ENCODE peak calls at places on chromosomes 3 and 15, in five cellular contexts. P is NCI-H1417, B is endothelial cell, Y is GOT3, D is GM19239. E is an unnamed sample.

GRCh38 chr15:57356636-57357035 is 19.7 kb upstream of the CGNL1 start:
- DNase-seq in P (no peak), B (no peak), Y (no peak), D (no peak), E (no peak)

GRCh38 chr15:68700395-68701123 is 120.1 kb downstream of the ANP32A start:
- DNase-seq in P (peak; percentile 72), B (peak; percentile 34), Y (no peak), D (no peak), E (no peak)

GRCh38 chr15:80550910-80551265 is 144.2 kb upstream of the ABHD17C start:
- DNase-seq in P (no peak), B (no peak), Y (no peak), D (no peak), E (no peak)

GRCh38 chr3:86087160-86087871 is 903.6 kb downstream of the VGLL3 start:
- DNase-seq in P (no peak), B (no peak), Y (no peak), D (no peak), E (no peak)

GRCh38 chr15:35986072-35986666 is 440.2 kb upstream of the DPH6 start:
- DNase-seq in P (no peak), B (no peak), Y (no peak), D (no peak), E (no peak)

GRCh38 chr3:177703788-177704187 is 506.5 kb upstream of the TBL1XR1 start:
- DNase-seq in P (no peak), B (no peak), Y (no peak), D (no peak), E (no peak)

GRCh38 chr15:83305696-83306291 is 21.3 kb upstream of the BNC1 start:
- DNase-seq in P (peak; percentile 3), B (no peak), Y (no peak), D (no peak), E (no peak)

GRCh38 chr3:21392521-21392920 is 358.5 kb downstream of the ZNF385D start:
- DNase-seq in P (no peak), B (no peak), Y (no peak), D (no peak), E (no peak)

GRCh38 chr3:21621396-21621695 is 129.7 kb downstream of the ZNF385D start:
- DNase-seq in P (no peak), B (no peak), Y (no peak), D (no peak), E (no peak)

GRCh38 chr3:100436951-100437350 is 35.6 kb downstream of the LNP1 start:
- DNase-seq in P (no peak), B (no peak), Y (no peak), D (no peak), E (no peak)

GRCh38 chr15:77027697-77028450 is 32.9 kb downstream of the PSTPIP1 start:
- DNase-seq in P (no peak), B (peak; percentile 30), Y (no peak), D (no peak), E (no peak)

GRCh38 chr15:52464478-52464877 is 64.2 kb downstream of the MYO5A start:
- DNase-seq in P (no peak), B (no peak), Y (no peak), D (peak; percentile 41), E (no peak)

GRCh38 chr3:21914451-21914850 is 163.4 kb upstream of the ZNF385D start:
- DNase-seq in P (no peak), B (no peak), Y (no peak), D (no peak), E (no peak)

GRCh38 chr15:87582169-87582568 is 674.4 kb downstream of the NTRK3 start:
- DNase-seq in P (no peak), B (no peak), Y (no peak), D (no peak), E (no peak)

GRCh38 chr3:126340081-126340511 is 17.1 kb downstream of the KLF15 start:
- DNase-seq in P (no peak), B (no peak), Y (peak; percentile 38), D (no peak), E (no peak)

GRCh38 chr3:30426319-30426993 is 179.9 kb upstream of the TGFBR2 start:
- DNase-seq in P (no peak), B (no peak), Y (no peak), D (no peak), E (no peak)

GRCh38 chr3:47006145-47006651 is 26.7 kb downstream of the NBEAL2 start:
- DNase-seq in P (no peak), B (no peak), Y (no peak), D (no peak), E (no peak)

GRCh38 chr3:69671082-69671952 is 67.9 kb upstream of the MITF start:
- DNase-seq in P (peak; percentile 33), B (peak; percentile 55), Y (no peak), D (peak; percentile 23), E (no peak)

GRCh38 chr15:69732133-69732532 is 279.5 kb downstream of the RPLP1 start:
- DNase-seq in P (no peak), B (no peak), Y (no peak), D (no peak), E (no peak)

GRCh38 chr15:69340243-69340991 is 41.7 kb downstream of the PAQR5 start:
- DNase-seq in P (no peak), B (no peak), Y (no peak), D (no peak), E (no peak)

E was measured in T1000.